ENCODE peak calls at places on chromosomes 5 and 9, in four cellular contexts. One of them, this sample, is unnamed.

GRCh38 chr9:137427454-137428310 is 4.5 kb downstream of the NOXA1 start:
- DNase-seq in NT2/D1: no peak
- DNase-seq in brain pericyte: no peak
- DNase-seq in amniotic stem cell: no peak
- DNase-seq in this sample: no peak

GRCh38 chr9:16282216-16282615 is 588.3 kb downstream of the BNC2 start:
- DNase-seq in NT2/D1: no peak
- DNase-seq in brain pericyte: no peak
- DNase-seq in amniotic stem cell: no peak
- DNase-seq in this sample: no peak

GRCh38 chr9:82331091-82331490 is 342.5 kb downstream of the SPATA31D1 start:
- DNase-seq in NT2/D1: no peak
- DNase-seq in brain pericyte: no peak
- DNase-seq in amniotic stem cell: no peak
- DNase-seq in this sample: no peak

GRCh38 chr5:134111741-134112647 is 2.5 kb upstream of the TCF7 start:
- DNase-seq in NT2/D1: no peak
- DNase-seq in brain pericyte: no peak
- DNase-seq in amniotic stem cell: no peak
- DNase-seq in this sample: no peak

GRCh38 chr5:34657550-34657921 is 1.4 kb downstream of the RAI14 start:
- DNase-seq in NT2/D1: no peak
- DNase-seq in brain pericyte: no peak
- DNase-seq in amniotic stem cell: no peak
- DNase-seq in this sample: no peak

GRCh38 chr5:116510525-116510924 is 64.1 kb downstream of the SEMA6A start:
- DNase-seq in NT2/D1: no peak
- DNase-seq in brain pericyte: no peak
- DNase-seq in amniotic stem cell: no peak
- DNase-seq in this sample: no peak

GRCh38 chr5:50717615-50718014 is 51.2 kb downstream of the PARP8 start:
- DNase-seq in NT2/D1: no peak
- DNase-seq in brain pericyte: no peak
- DNase-seq in amniotic stem cell: no peak
- DNase-seq in this sample: no peak

GRCh38 chr5:54257366-54258118 is 52.8 kb downstream of the ARL15 start:
- DNase-seq in NT2/D1: no peak
- DNase-seq in brain pericyte: no peak
- DNase-seq in amniotic stem cell: no peak
- DNase-seq in this sample: no peak

GRCh38 chr5:66908230-66908629 is 288.4 kb downstream of the CD180 start:
- DNase-seq in NT2/D1: no peak
- DNase-seq in brain pericyte: no peak
- DNase-seq in amniotic stem cell: no peak
- DNase-seq in this sample: no peak

GRCh38 chr5:125311743-125312142 is 565.3 kb upstream of the ZNF608 start:
- DNase-seq in NT2/D1: no peak
- DNase-seq in brain pericyte: no peak
- DNase-seq in amniotic stem cell: peak; percentile 72
- DNase-seq in this sample: no peak

GRCh38 chr5:112800901-112801300 is 60.2 kb upstream of the SRP19 start:
- DNase-seq in NT2/D1: no peak
- DNase-seq in brain pericyte: no peak
- DNase-seq in amniotic stem cell: no peak
- DNase-seq in this sample: no peak

GRCh38 chr5:76175051-76175666 is 92.0 kb downstream of the SV2C start:
- DNase-seq in NT2/D1: peak; percentile 52
- DNase-seq in brain pericyte: no peak
- DNase-seq in amniotic stem cell: no peak
- DNase-seq in this sample: peak; percentile 17

GRCh38 chr5:137036630-137037029 is 462.5 kb downstream of the SPOCK1 start:
- DNase-seq in NT2/D1: peak; percentile 76
- DNase-seq in brain pericyte: no peak
- DNase-seq in amniotic stem cell: no peak
- DNase-seq in this sample: no peak

GRCh38 chr5:106172681-106173532 is 1497.8 kb downstream of the EFNA5 start:
- DNase-seq in NT2/D1: no peak
- DNase-seq in brain pericyte: no peak
- DNase-seq in amniotic stem cell: no peak
- DNase-seq in this sample: no peak

GRCh38 chr9:77846957-77847574 is 184.5 kb downstream of the GNAQ start:
- DNase-seq in NT2/D1: no peak
- DNase-seq in brain pericyte: no peak
- DNase-seq in amniotic stem cell: no peak
- DNase-seq in this sample: no peak

GRCh38 chr9:33867747-33868429 is 50.9 kb downstream of the UBE2R2 start:
- DNase-seq in NT2/D1: no peak
- DNase-seq in brain pericyte: no peak
- DNase-seq in amniotic stem cell: no peak
- DNase-seq in this sample: no peak

GRCh38 chr5:71836547-71837112 is 117.6 kb downstream of the CARTPT start:
- DNase-seq in NT2/D1: no peak
- DNase-seq in brain pericyte: no peak
- DNase-seq in amniotic stem cell: no peak
- DNase-seq in this sample: no peak

GRCh38 chr5:154523704-154524103 is 45.7 kb upstream of the HAND1 start:
- DNase-seq in NT2/D1: no peak
- DNase-seq in brain pericyte: no peak
- DNase-seq in amniotic stem cell: no peak
- DNase-seq in this sample: no peak

GRCh38 chr5:172901012-172901780 is 58.0 kb upstream of the RPL26L1 start:
- DNase-seq in NT2/D1: no peak
- DNase-seq in brain pericyte: no peak
- DNase-seq in amniotic stem cell: no peak
- DNase-seq in this sample: no peak

GRCh38 chr9:5321058-5321457 is 16.5 kb upstream of the RLN2 start:
- DNase-seq in NT2/D1: no peak
- DNase-seq in brain pericyte: no peak
- DNase-seq in amniotic stem cell: no peak
- DNase-seq in this sample: no peak

GRCh38 chr9:132901859-132902831 is 23.4 kb downstream of the SPACA9 start:
- DNase-seq in NT2/D1: peak; percentile 66
- DNase-seq in brain pericyte: peak; percentile 51
- DNase-seq in amniotic stem cell: peak; percentile 84
- DNase-seq in this sample: no peak

GRCh38 chr5:73115399-73116051 is 4.8 kb upstream of the TMEM171 start:
- DNase-seq in NT2/D1: no peak
- DNase-seq in brain pericyte: peak; percentile 78
- DNase-seq in amniotic stem cell: peak; percentile 61
- DNase-seq in this sample: no peak

GRCh38 chr5:80885698-80886000 is 74.5 kb upstream of the RASGRF2 start:
- DNase-seq in NT2/D1: no peak
- DNase-seq in brain pericyte: no peak
- DNase-seq in amniotic stem cell: no peak
- DNase-seq in this sample: no peak

GRCh38 chr9:125732562-125732961 is 14.6 kb upstream of the PBX3 start:
- DNase-seq in NT2/D1: peak; percentile 66
- DNase-seq in brain pericyte: no peak
- DNase-seq in amniotic stem cell: no peak
- DNase-seq in this sample: no peak

GRCh38 chr9:88747768-88748167 is 212.8 kb downstream of the NXNL2 start:
- DNase-seq in NT2/D1: peak; percentile 77
- DNase-seq in brain pericyte: no peak
- DNase-seq in amniotic stem cell: peak; percentile 78
- DNase-seq in this sample: no peak

GRCh38 chr5:71891856-71892255 is 172.8 kb downstream of the CARTPT start:
- DNase-seq in NT2/D1: peak; percentile 46
- DNase-seq in brain pericyte: no peak
- DNase-seq in amniotic stem cell: no peak
- DNase-seq in this sample: peak; percentile 35

GRCh38 chr5:80697100-80697499 is 42.3 kb upstream of the DHFR start:
- DNase-seq in NT2/D1: no peak
- DNase-seq in brain pericyte: no peak
- DNase-seq in amniotic stem cell: no peak
- DNase-seq in this sample: no peak

GRCh38 chr9:93012998-93013855 is 45.3 kb upstream of the SUSD3 start:
- DNase-seq in NT2/D1: no peak
- DNase-seq in brain pericyte: no peak
- DNase-seq in amniotic stem cell: no peak
- DNase-seq in this sample: no peak

GRCh38 chr5:181190711-181191525 is 14.1 kb downstream of the TRIM7 start:
- DNase-seq in NT2/D1: no peak
- DNase-seq in brain pericyte: no peak
- DNase-seq in amniotic stem cell: no peak
- DNase-seq in this sample: no peak

GRCh38 chr5:151810449-151810848 is 38.7 kb downstream of the G3BP1 start:
- DNase-seq in NT2/D1: no peak
- DNase-seq in brain pericyte: no peak
- DNase-seq in amniotic stem cell: no peak
- DNase-seq in this sample: no peak

GRCh38 chr5:9932770-9933169 is 302.6 kb upstream of the TAS2R1 start:
- DNase-seq in NT2/D1: no peak
- DNase-seq in brain pericyte: no peak
- DNase-seq in amniotic stem cell: no peak
- DNase-seq in this sample: no peak

GRCh38 chr5:115414406-115415142 is 118.1 kb upstream of the CCDC112 start:
- DNase-seq in NT2/D1: no peak
- DNase-seq in brain pericyte: no peak
- DNase-seq in amniotic stem cell: no peak
- DNase-seq in this sample: no peak

GRCh38 chr5:37814699-37815098 is 25.1 kb downstream of the GDNF start:
- DNase-seq in NT2/D1: no peak
- DNase-seq in brain pericyte: no peak
- DNase-seq in amniotic stem cell: no peak
- DNase-seq in this sample: no peak

GRCh38 chr5:167406503-167406902 is 884.9 kb upstream of the WWC1 start:
- DNase-seq in NT2/D1: no peak
- DNase-seq in brain pericyte: no peak
- DNase-seq in amniotic stem cell: no peak
- DNase-seq in this sample: no peak

This sample was measured in iPS DF 19.7.